ENCODE peak calls at places on chromosomes 2 and 18, in nine cellular contexts. O is fibroblast of lung, A is brain microvascular endothelial cell, E is fibroblast of mammary gland, Z is left ventricle myocardium inferior, B is AG04450, W is ovary, S is cardiac fibroblast, R is A549. M is an unnamed sample.

GRCh38 chr2:145593991-145594702 is 1074.2 kb upstream of the ZEB2 start:
- DNase-seq in O (peak), A (peak), E (peak), Z (no peak), B (peak), W (no peak), S (peak), R (peak), M (no peak)

GRCh38 chr2:123128951-123129350 is 896.1 kb upstream of the CNTNAP5 start:
- DNase-seq in O (no peak), A (no peak), E (no peak), Z (no peak), B (no peak), W (no peak), S (no peak), R (no peak), M (no peak)

GRCh38 chr2:105525201-105525600 is 126.3 kb upstream of the FHL2 start:
- DNase-seq in O (no peak), A (no peak), E (no peak), Z (no peak), B (no peak), W (no peak), S (no peak), R (no peak), M (no peak)

GRCh38 chr2:200383380-200384110 is 77.1 kb downstream of the SPATS2L start:
- DNase-seq in O (peak), A (no peak), E (peak), Z (no peak), B (no peak), W (no peak), S (peak), R (no peak), M (no peak)

GRCh38 chr2:73074110-73075069 is 2.9 kb upstream of the SFXN5 start:
- DNase-seq in O (no peak), A (no peak), E (no peak), Z (no peak), B (no peak), W (no peak), S (no peak), R (no peak), M (no peak)

GRCh38 chr2:60453301-60453700 is 100.2 kb downstream of the BCL11A start:
- DNase-seq in O (no peak), A (no peak), E (no peak), Z (no peak), B (no peak), W (no peak), S (no peak), R (no peak), M (no peak)

GRCh38 chr2:201191132-201191875 is 8.4 kb downstream of the CASP10 start:
- DNase-seq in O (no peak), A (no peak), E (peak), Z (no peak), B (no peak), W (no peak), S (no peak), R (no peak), M (no peak)

GRCh38 chr2:217478831-217479435 is 523.9 kb downstream of the TNS1 start:
- DNase-seq in O (no peak), A (no peak), E (no peak), Z (no peak), B (no peak), W (no peak), S (no peak), R (no peak), M (no peak)

GRCh38 chr2:16003809-16004208 is 63.5 kb downstream of the MYCN start:
- DNase-seq in O (no peak), A (no peak), E (no peak), Z (no peak), B (no peak), W (no peak), S (no peak), R (no peak), M (no peak)

GRCh38 chr18:48952287-48953095 is 1.7 kb upstream of the SMAD7 start:
- DNase-seq in O (peak), A (peak), E (peak), Z (peak), B (no peak), W (peak), S (peak), R (peak), M (no peak)

GRCh38 chr2:111652038-111652437 is 232.0 kb downstream of the ANAPC1 start:
- DNase-seq in O (no peak), A (no peak), E (no peak), Z (no peak), B (no peak), W (no peak), S (peak), R (no peak), M (no peak)

GRCh38 chr18:10530852-10531251 is 5.0 kb downstream of the NAPG start:
- DNase-seq in O (no peak), A (no peak), E (peak), Z (no peak), B (no peak), W (no peak), S (peak), R (no peak), M (no peak)

GRCh38 chr2:222795671-222796357 is 65.0 kb upstream of the ACSL3 start:
- DNase-seq in O (no peak), A (no peak), E (no peak), Z (no peak), B (no peak), W (no peak), S (no peak), R (peak), M (no peak)

GRCh38 chr2:173076557-173077345 is 1.1 kb downstream of the MAP3K20 start:
- DNase-seq in O (peak), A (no peak), E (peak), Z (peak), B (no peak), W (peak), S (peak), R (peak), M (no peak)

GRCh38 chr18:21191596-21192307 is 50.3 kb upstream of the GREB1L start:
- DNase-seq in O (peak), A (peak), E (peak), Z (peak), B (peak), W (no peak), S (peak), R (peak), M (no peak)

DNA sequence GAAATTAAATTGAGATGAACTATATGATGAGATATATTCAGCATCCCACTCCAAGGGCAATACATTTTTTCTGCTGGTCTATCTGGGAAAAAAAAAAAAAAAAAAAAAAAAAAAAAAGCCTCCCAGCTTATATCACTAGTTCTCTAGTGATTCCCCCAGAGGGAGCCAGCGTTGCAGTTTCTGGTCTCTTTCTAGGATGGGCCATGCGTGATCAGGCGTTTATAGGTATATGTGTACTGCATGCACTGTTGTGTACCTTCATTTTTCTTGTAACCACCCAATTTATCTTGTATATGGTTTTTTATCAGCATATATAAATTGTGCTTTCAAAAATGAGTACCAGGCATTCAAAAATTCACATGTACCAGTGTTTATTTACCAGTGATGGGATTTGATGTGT is 35.1 kb downstream of the DCDC2C start:
- DNase-seq in O (peak), A (peak), E (peak), Z (no peak), B (no peak), W (no peak), S (peak), R (peak), M (no peak)
- TF ChIP-seq CTCF in O (no peak), A (peak), E (peak), Z (peak), B (peak), W (no peak), S (peak), R (peak), M (peak)

GRCh38 chr2:226450141-226450540 is 349.5 kb downstream of the IRS1 start:
- DNase-seq in O (no peak), A (peak), E (no peak), Z (no peak), B (no peak), W (no peak), S (peak), R (no peak), M (no peak)

GRCh38 chr2:226447338-226447885 is 352.2 kb downstream of the IRS1 start:
- DNase-seq in O (no peak), A (no peak), E (no peak), Z (no peak), B (no peak), W (no peak), S (peak), R (no peak), M (no peak)

GRCh38 chr2:226452768-226453167 is 346.9 kb downstream of the IRS1 start:
- DNase-seq in O (no peak), A (no peak), E (no peak), Z (no peak), B (no peak), W (no peak), S (no peak), R (no peak), M (no peak)

GRCh38 chr2:226447896-226448295 is 351.7 kb downstream of the IRS1 start:
- DNase-seq in O (peak), A (peak), E (peak), Z (no peak), B (no peak), W (no peak), S (peak), R (no peak), M (no peak)

GRCh38 chr2:226451486-226451885 is 348.1 kb downstream of the IRS1 start:
- DNase-seq in O (no peak), A (no peak), E (no peak), Z (no peak), B (no peak), W (no peak), S (no peak), R (no peak), M (no peak)
- H3K4me3 ChIP-seq in O (no peak), A (no peak), E (no peak), Z (no peak), B (no peak), W (no peak), S (no peak), R (no peak), M (no peak)

GRCh38 chr2:179876266-179876665 is 14.9 kb upstream of the ZNF385B start:
- DNase-seq in O (no peak), A (no peak), E (no peak), Z (no peak), B (no peak), W (no peak), S (no peak), R (no peak), M (no peak)
- TF ChIP-seq CTCF in O (no peak), A (peak), E (peak), Z (no peak), B (no peak), W (no peak), S (no peak), R (no peak), M (no peak)

GRCh38 chr2:204590063-204590462 is 44.8 kb downstream of the PARD3B start:
- DNase-seq in O (no peak), A (no peak), E (no peak), Z (no peak), B (no peak), W (no peak), S (no peak), R (no peak), M (no peak)

GRCh38 chr2:204583773-204584172 is 38.5 kb downstream of the PARD3B start:
- DNase-seq in O (no peak), A (no peak), E (no peak), Z (no peak), B (no peak), W (no peak), S (no peak), R (no peak), M (no peak)

GRCh38 chr2:204585930-204586329 is 40.7 kb downstream of the PARD3B start:
- DNase-seq in O (no peak), A (no peak), E (no peak), Z (no peak), B (no peak), W (no peak), S (peak), R (no peak), M (no peak)

GRCh38 chr2:204586444-204587165 is 41.3 kb downstream of the PARD3B start:
- DNase-seq in O (no peak), A (no peak), E (no peak), Z (no peak), B (no peak), W (no peak), S (no peak), R (no peak), M (no peak)
- H3K4me3 ChIP-seq in O (no peak), A (no peak), E (no peak), Z (no peak), B (no peak), W (no peak), S (no peak), R (no peak), M (no peak)

GRCh38 chr2:65553504-65554074 is 121.2 kb upstream of the SPRED2 start:
- DNase-seq in O (no peak), A (no peak), E (no peak), Z (no peak), B (no peak), W (no peak), S (no peak), R (no peak), M (no peak)
- TF ChIP-seq CTCF in O (no peak), A (no peak), E (no peak), Z (peak), B (no peak), W (no peak), S (no peak), R (peak), M (no peak)

GRCh38 chr18:59220164-59220783 is 316 bp downstream of the GRP start:
- DNase-seq in O (no peak), A (no peak), E (no peak), Z (no peak), B (no peak), W (no peak), S (no peak), R (no peak), M (no peak)
- H3K4me3 ChIP-seq in O (no peak), A (no peak), E (no peak), Z (peak), B (no peak), W (no peak), S (no peak), R (no peak), M (peak)